ENCODE peak calls at places on chromosomes 16 and 17, in five cellular contexts. W is ascending aorta, X is neural crest cell, E is right lobe of liver, U is psoas muscle. I is an unnamed sample.

GRCh38 chr17:44765965-44766364 is 7.2 kb downstream of the ADAM11 start:
- DNase-seq in X (no peak), W (no peak), U (no peak), E (no peak), I (no peak)

GRCh38 chr17:20235747-20236146 is 226.6 kb downstream of the SPECC1 start:
- DNase-seq in U (no peak), E (no peak), W (no peak), X (no peak), I (no peak)

GRCh38 chr17:53791551-53791950 is 31.2 kb upstream of the KIF2B start:
- DNase-seq in U (no peak), E (no peak), X (no peak), W (no peak), I (no peak)

GRCh38 chr17:78532922-78533640 is 44.1 kb downstream of the DNAH17 start:
- DNase-seq in X (no peak), E (no peak), U (no peak), W (no peak), I (no peak)

GRCh38 chr17:18166894-18167293 is 16.7 kb upstream of the ALKBH5 start:
- DNase-seq in W (no peak), E (peak; percentile 57), U (no peak), X (no peak), I (no peak)

GRCh38 chr16:12160249-12160648 is 183.7 kb downstream of the SNX29 start:
- DNase-seq in E (no peak), W (no peak), U (no peak), X (no peak), I (no peak)

GRCh38 chr17:74283371-74283673 is 9.3 kb downstream of the DNAI2 start:
- DNase-seq in E (no peak), X (no peak), W (no peak), U (no peak), I (no peak)

GRCh38 chr17:5825717-5826330 is 241.5 kb upstream of the NLRP1 start:
- DNase-seq in X (no peak), E (no peak), U (no peak), W (no peak), I (no peak)

DNA sequence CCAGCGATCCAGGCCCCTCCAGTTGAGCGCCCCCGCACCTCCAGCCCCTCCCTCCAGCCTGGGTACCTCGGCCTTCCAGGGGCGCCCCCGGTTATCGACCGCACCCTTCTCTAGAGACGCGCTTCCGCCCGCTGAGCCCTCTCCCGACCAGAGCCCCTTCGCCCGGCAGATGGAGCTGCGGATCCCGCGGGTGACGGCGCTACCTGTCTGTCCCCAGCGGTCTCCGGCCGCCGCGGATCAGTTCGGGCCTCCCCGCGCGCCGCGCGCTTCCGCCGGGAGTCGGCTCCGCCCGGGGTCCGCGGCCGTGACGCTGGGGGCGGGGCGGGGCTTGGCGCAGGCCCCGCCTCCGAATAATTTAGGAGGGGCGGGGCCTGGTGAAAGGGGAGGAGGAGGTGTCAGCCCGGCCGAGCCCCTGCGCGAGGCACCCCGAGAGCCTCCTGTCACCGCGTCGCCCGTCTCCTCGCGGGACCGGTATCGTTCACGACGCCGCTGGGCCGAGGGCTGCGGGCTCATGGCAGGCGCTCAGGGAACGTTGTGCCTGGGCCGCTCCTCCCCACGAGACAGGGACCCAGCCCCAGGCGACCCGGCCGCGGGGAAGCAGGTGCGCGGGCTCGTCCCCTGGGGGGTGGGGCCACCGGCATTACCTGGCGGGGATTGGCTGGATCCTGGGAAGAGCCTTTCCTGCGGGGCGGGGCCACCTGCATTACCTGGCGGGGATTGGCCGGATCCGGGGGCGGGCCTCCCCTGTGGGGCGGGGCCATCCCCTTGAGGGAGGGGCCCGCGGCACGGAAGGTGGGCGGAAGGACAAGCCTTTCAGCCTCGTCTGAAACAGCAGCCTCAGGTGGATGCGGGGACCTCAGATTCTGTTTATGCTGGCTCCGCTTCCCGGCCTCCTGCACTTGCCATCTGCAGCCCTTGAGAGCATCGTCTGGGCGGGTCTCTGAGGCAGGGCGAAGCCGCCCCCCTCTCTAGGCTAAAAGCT is at the start of gene SPATA2L:
- DNase-seq in W (peak; percentile 55), U (peak; percentile 91), E (peak; percentile 97), X (peak; percentile 83), I (peak; percentile 66)
- TF ChIP-seq CTCF in W (no peak), U (no peak), E (no peak), X (peak; percentile 41), I (no peak)

GRCh38 chr17:61005358-61005757 is 327.7 kb downstream of the BCAS3 start:
- DNase-seq in U (no peak), X (no peak), E (peak; percentile 25), W (no peak), I (no peak)

GRCh38 chr17:61002316-61002736 is 324.7 kb downstream of the BCAS3 start:
- DNase-seq in W (no peak), U (no peak), X (no peak), E (no peak), I (no peak)

DNA sequence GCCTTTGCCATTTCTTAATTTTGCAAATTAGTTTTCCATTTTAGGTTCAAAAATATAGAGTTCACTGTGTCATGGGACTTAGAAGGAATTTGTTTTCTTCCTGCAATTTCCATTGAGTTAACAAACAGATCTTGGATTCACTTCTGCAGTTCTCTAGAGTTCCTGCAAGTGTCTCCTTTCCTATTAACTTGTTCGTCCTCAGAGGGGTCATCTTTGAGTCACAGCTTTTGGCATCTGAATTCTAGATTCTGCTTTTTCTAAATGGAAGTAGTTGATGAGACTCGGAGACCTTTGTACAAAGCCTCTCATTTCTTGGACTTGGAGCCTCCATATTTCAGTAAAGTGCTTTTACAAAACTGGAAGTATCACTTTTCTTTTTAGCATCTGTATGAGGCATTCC is 323.3 kb downstream of the BCAS3 start:
- DNase-seq in E (no peak), X (no peak), U (no peak), W (no peak), I (no peak)
- TF ChIP-seq CTCF in E (no peak), X (peak; percentile 43), U (no peak), W (no peak), I (no peak)

DNA sequence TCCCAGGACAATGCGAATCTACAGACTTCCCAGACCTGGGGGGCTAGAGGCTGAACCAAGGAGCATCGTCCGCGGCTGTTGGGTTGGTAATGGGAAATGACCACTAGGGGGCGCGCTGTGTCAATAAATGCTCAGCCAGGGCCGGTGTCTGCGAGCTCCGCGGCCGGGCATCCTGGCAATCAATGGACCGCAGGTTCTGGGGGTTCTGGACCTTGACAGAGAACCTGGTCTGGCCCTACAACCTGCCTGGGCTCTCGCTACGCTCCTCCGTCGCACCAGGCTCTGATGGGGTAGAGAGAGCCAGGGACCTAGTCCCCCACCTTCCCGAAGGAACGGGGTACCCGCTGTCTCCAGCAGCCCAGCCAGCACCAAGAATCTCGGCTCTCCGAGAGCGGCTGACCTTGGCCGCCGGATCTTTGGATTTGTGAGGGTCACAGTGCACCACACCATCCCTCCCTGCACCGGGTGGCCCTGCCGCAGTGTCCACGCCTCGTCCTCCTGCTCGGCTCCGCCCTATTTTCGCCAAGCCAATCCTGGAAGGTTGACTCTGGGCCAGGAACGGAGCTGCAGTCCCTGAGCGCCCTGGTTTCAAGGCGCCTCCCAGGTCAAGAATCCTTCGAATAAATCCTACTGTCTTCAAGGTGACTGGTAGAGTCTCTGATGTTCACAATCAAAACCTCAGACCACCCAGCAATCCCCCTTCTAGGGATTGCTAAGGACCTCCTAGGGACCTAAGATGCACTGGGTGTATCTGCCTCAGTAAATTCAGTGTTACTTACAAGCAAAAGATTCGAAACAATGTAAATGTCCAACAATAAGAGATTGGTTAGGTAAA is 20.3 kb upstream of the BEAN1 start:
- DNase-seq in U (peak; percentile 91), W (no peak), E (peak; percentile 82), X (peak; percentile 95), I (peak; percentile 99)
- TF ChIP-seq CTCF in U (peak; percentile 89), W (peak; percentile 82), E (peak; percentile 88), X (peak; percentile 92), I (peak; percentile 14)

DNA sequence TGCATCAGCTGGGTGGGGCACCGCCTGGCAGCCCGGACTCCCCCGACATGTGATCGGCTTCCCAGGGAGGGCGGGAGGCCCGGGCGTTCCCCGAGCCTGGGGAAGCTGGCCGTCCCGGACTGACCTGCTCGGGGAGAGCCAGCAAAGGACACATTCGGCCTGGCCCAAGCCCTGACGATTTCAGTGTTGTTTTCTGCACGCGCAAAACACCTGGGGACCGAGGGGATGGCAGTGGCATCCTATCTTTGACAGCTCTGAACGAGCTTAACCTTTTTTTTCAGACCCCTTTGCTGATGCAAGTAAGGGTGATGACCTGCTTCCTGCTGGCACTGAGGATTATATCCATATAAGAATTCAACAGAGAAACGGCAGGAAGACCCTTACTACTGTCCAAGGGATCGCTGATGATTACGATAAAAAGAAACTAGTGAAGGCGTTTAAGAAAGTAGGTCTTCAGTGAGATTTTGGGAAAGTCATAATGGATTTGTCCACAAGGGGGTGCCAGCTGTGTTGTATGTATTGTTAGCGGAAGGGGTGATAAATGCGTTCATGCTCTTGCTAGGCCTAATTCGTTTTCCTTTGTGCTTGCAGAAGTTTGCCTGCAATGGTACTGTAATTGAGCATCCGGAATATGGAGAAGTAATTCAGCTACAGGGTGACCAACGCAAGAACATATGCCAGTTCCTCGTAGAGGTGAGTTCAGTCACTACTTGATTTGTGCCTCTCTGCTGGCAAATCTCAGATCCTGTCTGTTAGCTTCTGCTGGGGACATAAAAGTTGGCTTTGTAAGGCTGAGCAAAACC is 1.0 kb downstream of the EIF1 start:
- DNase-seq in X (peak; percentile 71), U (no peak), E (no peak), W (no peak), I (no peak)
- TF ChIP-seq CTCF in X (peak; percentile 81), U (peak; percentile 58), E (peak; percentile 62), W (peak; percentile 58), I (peak; percentile 41)

DNA sequence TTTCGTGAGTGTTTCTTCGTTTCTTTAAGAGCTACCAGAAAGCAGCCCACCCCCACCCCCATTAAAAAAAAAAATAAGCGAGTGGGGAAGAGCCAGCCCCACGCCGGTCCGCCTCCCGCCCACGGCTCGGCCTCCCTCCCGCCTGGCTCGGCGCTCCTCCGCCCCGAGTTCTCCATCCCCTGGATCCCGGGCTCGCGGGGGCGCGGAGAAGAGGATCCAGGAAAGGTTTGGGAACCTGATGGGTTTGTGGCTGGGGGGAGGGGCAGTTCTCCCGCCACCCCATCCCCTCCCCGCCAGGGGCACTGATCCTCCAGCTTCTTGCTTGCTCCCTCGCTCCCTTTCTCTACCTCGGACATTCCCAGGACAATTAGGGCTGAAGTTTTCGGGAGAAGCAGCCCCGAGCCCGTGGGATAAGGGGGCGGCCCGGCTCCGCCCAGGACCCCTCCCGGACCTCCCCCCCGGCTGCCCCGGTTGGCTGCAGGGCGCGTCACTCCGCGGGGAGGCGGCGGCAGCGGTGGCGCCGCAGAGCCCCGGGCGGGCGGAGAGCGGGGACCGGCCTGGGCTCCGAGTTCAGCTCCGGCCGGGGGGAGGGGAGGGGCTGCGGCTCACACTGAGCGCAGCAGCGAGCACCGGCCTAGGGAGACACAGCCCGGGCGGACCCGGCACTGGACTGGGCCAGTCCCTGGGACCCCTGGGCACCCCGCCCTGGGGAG is 1.0 kb upstream of the SALL1 start:
- DNase-seq in W (no peak), E (peak; percentile 92), X (peak; percentile 82), U (no peak), I (no peak)
- TF ChIP-seq CTCF in W (no peak), E (no peak), X (no peak), U (no peak), I (no peak)

GRCh38 chr16:4273858-4274291 is 1.1 kb upstream of the TFAP4 start:
- DNase-seq in U (peak; percentile 75), W (no peak), X (peak; percentile 40), E (peak; percentile 57), I (no peak)
- TF ChIP-seq CTCF in U (peak; percentile 36), W (peak; percentile 35), X (peak; percentile 69), E (peak; percentile 39), I (no peak)